ENCODE peak calls at places on chromosomes 3 and 15, in six cellular contexts. One of them, this sample, is unnamed.

GRCh38 chr3:9951126-9951525 is 1.1 kb downstream of the PRRT3 start:
- DNase-seq in MM.1S: no peak
- DNase-seq in central memory CD4-positive, alpha-beta T cell: no peak
- DNase-seq in left kidney: no peak
- DNase-seq in T-helper 9 cell: no peak
- DNase-seq in fibroblast of the aortic adventitia: no peak
- DNase-seq in this sample: no peak

GRCh38 chr3:126704494-126705214 is 614 bp downstream of the CHCHD6 start:
- DNase-seq in MM.1S: no peak
- DNase-seq in central memory CD4-positive, alpha-beta T cell: peak; percentile 0
- DNase-seq in left kidney: peak; percentile 58
- DNase-seq in T-helper 9 cell: no peak
- DNase-seq in fibroblast of the aortic adventitia: no peak
- DNase-seq in this sample: no peak

GRCh38 chr3:19147905-19148767 is at the start of gene KCNH8:
- DNase-seq in MM.1S: no peak
- DNase-seq in central memory CD4-positive, alpha-beta T cell: no peak
- DNase-seq in left kidney: peak; percentile 79
- DNase-seq in T-helper 9 cell: no peak
- DNase-seq in fibroblast of the aortic adventitia: no peak
- DNase-seq in this sample: no peak

GRCh38 chr3:52259448-52259847 is 13.9 kb downstream of the PPM1M start:
- DNase-seq in MM.1S: peak; percentile 2
- DNase-seq in central memory CD4-positive, alpha-beta T cell: no peak
- DNase-seq in left kidney: no peak
- DNase-seq in T-helper 9 cell: no peak
- DNase-seq in fibroblast of the aortic adventitia: no peak
- DNase-seq in this sample: no peak

GRCh38 chr15:96354731-96355560 is 24.4 kb downstream of the NR2F2 start:
- DNase-seq in MM.1S: peak; percentile 7
- DNase-seq in central memory CD4-positive, alpha-beta T cell: no peak
- DNase-seq in left kidney: peak; percentile 86
- DNase-seq in T-helper 9 cell: no peak
- DNase-seq in fibroblast of the aortic adventitia: peak; percentile 91
- DNase-seq in this sample: no peak

GRCh38 chr3:37703633-37704032 is 158.0 kb upstream of the CTDSPL start:
- DNase-seq in MM.1S: no peak
- DNase-seq in central memory CD4-positive, alpha-beta T cell: no peak
- DNase-seq in left kidney: peak; percentile 43
- DNase-seq in T-helper 9 cell: no peak
- DNase-seq in fibroblast of the aortic adventitia: no peak
- DNase-seq in this sample: no peak

GRCh38 chr3:72154391-72155300 is 369.7 kb upstream of the PROK2 start:
- DNase-seq in MM.1S: no peak
- DNase-seq in central memory CD4-positive, alpha-beta T cell: no peak
- DNase-seq in left kidney: peak; percentile 44
- DNase-seq in T-helper 9 cell: no peak
- DNase-seq in fibroblast of the aortic adventitia: peak; percentile 52
- DNase-seq in this sample: no peak

GRCh38 chr3:105979961-105980360 is 111.1 kb upstream of the CBLB start:
- DNase-seq in MM.1S: no peak
- DNase-seq in central memory CD4-positive, alpha-beta T cell: no peak
- DNase-seq in left kidney: no peak
- DNase-seq in T-helper 9 cell: no peak
- DNase-seq in fibroblast of the aortic adventitia: peak; percentile 74
- DNase-seq in this sample: no peak

GRCh38 chr3:170511371-170511770 is 74.5 kb downstream of the SLC7A14 start:
- DNase-seq in MM.1S: no peak
- DNase-seq in central memory CD4-positive, alpha-beta T cell: no peak
- DNase-seq in left kidney: no peak
- DNase-seq in T-helper 9 cell: no peak
- DNase-seq in fibroblast of the aortic adventitia: no peak
- DNase-seq in this sample: no peak

GRCh38 chr3:114020907-114021306 is 35.4 kb downstream of the CCDC191 start:
- DNase-seq in MM.1S: no peak
- DNase-seq in central memory CD4-positive, alpha-beta T cell: no peak
- DNase-seq in left kidney: no peak
- DNase-seq in T-helper 9 cell: no peak
- DNase-seq in fibroblast of the aortic adventitia: no peak
- DNase-seq in this sample: no peak

GRCh38 chr3:157081681-157082210 is 78.2 kb downstream of the CCNL1 start:
- DNase-seq in MM.1S: peak; percentile 84
- DNase-seq in central memory CD4-positive, alpha-beta T cell: peak; percentile 81
- DNase-seq in left kidney: peak; percentile 97
- DNase-seq in T-helper 9 cell: peak; percentile 92
- DNase-seq in fibroblast of the aortic adventitia: peak; percentile 86
- DNase-seq in this sample: peak; percentile 86

GRCh38 chr3:140424726-140425125 is 253.1 kb upstream of the TRIM42 start:
- DNase-seq in MM.1S: no peak
- DNase-seq in central memory CD4-positive, alpha-beta T cell: no peak
- DNase-seq in left kidney: no peak
- DNase-seq in T-helper 9 cell: no peak
- DNase-seq in fibroblast of the aortic adventitia: no peak
- DNase-seq in this sample: no peak

This sample was measured in B cell.